ENCODE peak calls at places on chromosome 5, in eight cellular contexts. E, V, H, R, Y, O, F and D are unnamed samples.

GRCh38 chr5:69271376-69271775 is 36.7 kb downstream of the CDK7 start:
- DNase-seq in E (peak), V (peak), H (no peak), R (no peak), Y (peak), O (no peak), F (peak), D (no peak)

GRCh38 chr5:54470191-54470590 is 14.7 kb downstream of the HSPB3 start:
- DNase-seq in E (no peak), V (peak), H (no peak), R (no peak), Y (no peak), O (no peak), F (no peak), D (no peak)

GRCh38 chr5:138955013-138955660 is 80.0 kb upstream of the LRRTM2 start:
- DNase-seq in E (peak), V (peak), H (peak), R (no peak), Y (peak), O (no peak), F (no peak), D (no peak)

GRCh38 chr5:73363911-73364730 is 84.5 kb downstream of the FOXD1 start:
- DNase-seq in E (no peak), V (peak), H (no peak), R (no peak), Y (no peak), O (no peak), F (no peak), D (no peak)

GRCh38 chr5:177015156-177015555 is 7.3 kb upstream of the ZNF346 start:
- DNase-seq in E (no peak), V (no peak), H (no peak), R (no peak), Y (no peak), O (no peak), F (no peak), D (no peak)

GRCh38 chr5:147439253-147439652 is 70.6 kb downstream of the DPYSL3 start:
- DNase-seq in E (no peak), V (peak), H (no peak), R (no peak), Y (no peak), O (no peak), F (no peak), D (no peak)

GRCh38 chr5:141245250-141245717 is at the start of gene PCDHB15:
- DNase-seq in E (no peak), V (no peak), H (peak), R (no peak), Y (peak), O (no peak), F (peak), D (no peak)

GRCh38 chr5:101653996-101654395 is 642.1 kb downstream of the SLCO4C1 start:
- DNase-seq in E (no peak), V (no peak), H (no peak), R (no peak), Y (no peak), O (no peak), F (no peak), D (no peak)

GRCh38 chr5:40831346-40832210 is 3.4 kb downstream of the RPL37 start:
- DNase-seq in E (no peak), V (peak), H (no peak), R (no peak), Y (no peak), O (no peak), F (no peak), D (no peak)

GRCh38 chr5:146313027-146313426 is 25.6 kb upstream of the POU4F3 start:
- DNase-seq in E (no peak), V (no peak), H (no peak), R (no peak), Y (no peak), O (no peak), F (no peak), D (no peak)

GRCh38 chr5:40486437-40487270 is 193.1 kb upstream of the PTGER4 start:
- DNase-seq in E (peak), V (peak), H (no peak), R (peak), Y (no peak), O (no peak), F (no peak), D (no peak)

GRCh38 chr5:77882670-77883257 is 106.6 kb upstream of the TBCA start:
- DNase-seq in E (no peak), V (peak), H (no peak), R (no peak), Y (no peak), O (no peak), F (no peak), D (no peak)

DNA sequence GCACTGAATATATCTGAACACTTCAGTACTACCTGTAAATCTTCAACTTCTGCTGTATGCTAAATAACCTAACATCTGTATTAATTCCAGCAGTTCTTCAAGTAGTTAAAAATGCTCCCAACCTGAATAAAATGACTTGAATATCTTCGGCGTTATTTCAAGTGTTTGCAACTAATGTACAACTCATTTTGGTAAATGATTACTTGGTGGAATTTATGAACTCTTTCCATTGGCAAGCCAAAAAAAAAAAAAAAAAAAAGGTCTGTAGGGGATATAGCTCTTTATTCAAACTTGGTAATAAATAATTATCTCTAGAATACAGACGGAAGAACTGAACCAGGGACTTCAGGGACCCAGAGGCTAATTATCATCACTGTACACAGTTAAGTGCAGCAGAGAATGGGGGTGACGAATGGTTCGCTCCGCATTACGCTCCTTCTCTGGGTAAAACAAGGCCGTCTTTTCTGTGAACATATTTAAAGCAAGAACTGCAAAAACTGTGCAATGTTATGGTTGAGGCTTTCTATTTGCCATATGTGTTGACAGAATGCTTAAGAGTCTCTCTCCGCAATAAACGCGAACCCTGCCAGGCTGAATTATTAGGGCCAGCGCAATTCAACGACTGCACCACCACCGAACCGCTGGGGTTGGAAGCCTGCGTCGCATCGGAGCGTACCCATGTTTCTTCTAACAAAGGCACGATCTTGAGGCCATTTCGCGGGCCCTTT is 1.8 kb upstream of the ERBIN start:
- DNase-seq in E (no peak), V (no peak), H (no peak), R (no peak), Y (no peak), O (no peak), F (no peak), D (peak)
- TF ChIP-seq POLR2A in E (no peak), V (no peak), H (peak), R (no peak), Y (no peak), O (no peak), F (no peak), D (no peak)

GRCh38 chr5:52360985-52361384 is 426.7 kb upstream of the ITGA1 start:
- DNase-seq in E (no peak), V (no peak), H (no peak), R (no peak), Y (no peak), O (no peak), F (no peak), D (no peak)

GRCh38 chr5:52356311-52356918 is 431.3 kb upstream of the ITGA1 start:
- DNase-seq in E (no peak), V (peak), H (no peak), R (no peak), Y (no peak), O (no peak), F (no peak), D (no peak)

DNA sequence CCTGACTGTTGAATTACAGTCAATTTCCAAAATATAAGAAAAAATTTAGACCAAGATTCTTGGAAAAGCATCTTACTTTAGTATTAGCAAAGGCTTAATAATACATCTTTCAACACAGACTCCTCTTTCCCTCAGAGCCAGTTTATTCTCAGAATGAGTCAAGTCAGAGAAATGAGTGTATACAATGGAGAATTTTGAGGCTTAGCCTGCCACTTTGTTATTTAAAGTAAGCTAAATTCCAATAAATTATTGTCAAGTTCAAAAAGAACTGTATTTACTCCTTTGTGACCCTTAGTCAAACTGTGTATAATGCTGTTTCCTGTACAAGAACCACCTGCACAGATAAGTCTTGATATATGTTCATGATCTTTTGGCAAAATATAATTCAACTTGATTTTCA is 428.5 kb upstream of the ITGA1 start:
- DNase-seq in E (no peak), V (no peak), H (no peak), R (no peak), Y (no peak), O (no peak), F (no peak), D (no peak)
- TF ChIP-seq POLR2A in E (no peak), V (no peak), H (no peak), R (no peak), Y (no peak), O (no peak), F (no peak), D (no peak)

DNA sequence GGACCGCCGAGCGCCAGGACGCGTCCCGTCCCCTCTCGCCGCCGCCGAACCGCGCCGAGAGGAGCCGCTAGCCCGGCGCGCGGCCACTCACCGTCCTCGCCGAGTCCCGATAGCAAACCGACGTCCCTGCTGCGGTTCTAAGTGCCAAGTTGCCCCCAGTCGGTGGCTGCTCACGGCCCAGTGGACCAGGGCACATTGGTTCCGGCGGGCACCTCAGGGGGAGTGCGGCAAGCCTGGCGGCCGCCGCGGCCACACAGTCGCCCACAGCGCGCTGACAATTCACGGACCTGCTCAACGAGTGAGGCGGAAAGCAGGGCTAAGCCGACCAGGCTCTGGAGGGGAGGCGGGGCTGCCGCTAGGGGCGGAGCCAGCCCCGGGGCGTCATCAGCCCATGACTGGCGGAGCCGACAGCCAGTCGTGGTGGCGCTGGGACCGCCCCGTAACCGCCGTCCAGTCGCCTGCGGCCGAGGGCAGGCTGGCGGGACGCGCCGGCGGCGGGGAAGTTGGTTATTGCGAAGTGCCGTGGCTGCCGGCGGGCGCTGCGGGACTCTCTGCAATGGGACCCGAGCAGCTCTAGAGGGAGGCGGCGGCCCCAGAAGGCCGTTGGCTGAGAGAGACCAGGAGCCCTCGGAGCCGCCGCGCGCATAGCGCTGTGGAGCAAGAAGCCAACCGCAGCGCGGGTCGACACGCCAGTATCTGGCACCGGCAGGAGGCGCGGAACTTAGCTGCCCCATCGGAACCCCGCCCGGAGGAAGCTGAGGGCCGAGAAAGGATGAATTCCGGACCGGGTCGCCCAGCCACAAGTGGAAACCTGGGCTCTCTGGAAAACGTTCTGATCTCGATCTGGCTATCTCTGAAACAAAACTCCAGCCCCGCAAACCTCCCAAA is at the start of gene MARCHF3:
- DNase-seq in E (peak), V (peak), H (peak), R (peak), Y (peak), O (peak), F (peak), D (peak)
- TF ChIP-seq POLR2A in E (peak), V (peak), H (peak), R (no peak), Y (peak), O (peak), F (peak), D (peak)

GRCh38 chr5:132459031-132459982 is 31.3 kb downstream of the IRF1 start:
- DNase-seq in E (peak), V (peak), H (no peak), R (no peak), Y (no peak), O (no peak), F (peak), D (no peak)
- TF ChIP-seq POLR2A in E (no peak), V (no peak), H (no peak), R (no peak), Y (no peak), O (no peak), F (no peak), D (no peak)

GRCh38 chr5:181223041-181223728 is at the start of gene TRIM41:
- DNase-seq in E (peak), V (peak), H (peak), R (peak), Y (peak), O (no peak), F (peak), D (peak)
- TF ChIP-seq POLR2A in E (peak), V (peak), H (peak), R (no peak), Y (no peak), O (peak), F (peak), D (peak)

DNA sequence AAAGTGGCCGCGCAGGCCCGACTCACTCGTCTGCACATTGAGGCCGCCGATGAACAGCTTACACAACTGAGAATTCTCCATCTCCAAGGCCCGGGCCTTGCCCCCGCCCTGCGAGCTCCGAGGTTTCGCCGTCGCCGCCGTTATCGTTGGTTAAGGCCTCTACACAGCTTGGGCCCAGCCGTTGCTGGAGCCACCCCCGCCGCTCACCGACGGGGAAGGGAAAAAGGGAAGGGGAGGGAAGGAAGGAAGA is 252 bp downstream of the HNRNPA0 start:
- DNase-seq in E (no peak), V (no peak), H (no peak), R (no peak), Y (no peak), O (no peak), F (no peak), D (no peak)
- TF ChIP-seq POLR2A in E (no peak), V (no peak), H (no peak), R (no peak), Y (no peak), O (no peak), F (no peak), D (no peak)

DNA sequence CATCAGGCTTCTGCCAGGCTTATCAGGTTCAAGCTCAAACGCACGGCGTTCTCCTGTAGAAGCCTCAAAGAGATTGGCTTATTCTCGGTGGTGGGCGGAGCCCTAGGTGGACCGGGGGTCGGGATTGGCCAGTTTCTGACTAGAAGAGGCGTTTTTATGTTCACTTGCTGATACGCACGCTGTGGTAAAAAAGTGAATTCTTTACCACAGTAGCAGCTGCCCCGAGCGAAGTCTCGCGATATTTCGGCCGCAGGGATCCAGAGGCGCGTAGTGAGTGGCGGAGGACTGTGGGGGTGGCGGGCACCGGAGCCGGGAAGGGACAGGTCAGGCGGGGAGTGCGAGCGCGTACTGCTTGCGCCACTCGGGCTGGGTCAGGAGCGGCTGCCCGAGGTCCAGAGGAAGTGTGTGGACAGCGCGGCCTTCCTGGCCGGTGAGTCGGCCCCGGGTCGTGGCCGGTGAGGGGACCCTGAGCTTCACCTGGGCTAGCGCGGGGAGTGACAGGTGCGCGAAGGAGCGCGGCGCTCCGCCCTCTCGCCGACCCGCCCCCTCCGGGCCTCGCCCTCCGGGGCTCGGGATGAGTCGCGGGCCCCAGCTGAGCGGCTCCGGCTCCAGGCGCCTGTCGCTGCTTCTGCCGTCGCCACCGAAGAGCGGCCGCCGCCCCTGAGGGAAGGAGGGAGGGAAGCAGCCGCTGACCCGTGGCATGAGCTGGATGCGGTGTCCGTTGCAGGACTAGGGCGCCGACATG is at the start of gene DMXL1:
- DNase-seq in E (peak), V (peak), H (peak), R (peak), Y (peak), O (peak), F (peak), D (peak)
- TF ChIP-seq POLR2A in E (peak), V (peak), H (peak), R (no peak), Y (no peak), O (peak), F (peak), D (peak)

GRCh38 chr5:135930029-135930948 is 24.5 kb downstream of the LECT2 start:
- DNase-seq in E (no peak), V (no peak), H (no peak), R (no peak), Y (no peak), O (no peak), F (no peak), D (no peak)
- TF ChIP-seq POLR2A in E (no peak), V (no peak), H (no peak), R (no peak), Y (no peak), O (no peak), F (no peak), D (no peak)